ENCODE peak calls at places on chromosomes 13 and 19, in seven cellular contexts. One of them, this sample, is unnamed.

GRCh38 chr19:32873560-32873959 is 4.0 kb upstream of the SLC7A9 start:
- DNase-seq in tibial artery: peak; percentile 20
- DNase-seq in pancreas: no peak
- DNase-seq in uterus: no peak
- DNase-seq in right atrium auricular region: no peak
- DNase-seq in heart left ventricle: no peak
- DNase-seq in colonic mucosa: no peak
- DNase-seq in this sample: no peak

GRCh38 chr13:36814465-36814864 is 4.6 kb upstream of the RFXAP start:
- DNase-seq in right atrium auricular region: no peak
- DNase-seq in heart left ventricle: no peak
- DNase-seq in tibial artery: no peak
- DNase-seq in uterus: no peak
- DNase-seq in colonic mucosa: peak; percentile 27
- DNase-seq in pancreas: no peak
- DNase-seq in this sample: no peak

GRCh38 chr13:46380242-46380641 is 6.8 kb downstream of the RUBCNL start:
- DNase-seq in pancreas: no peak
- DNase-seq in colonic mucosa: no peak
- DNase-seq in uterus: no peak
- DNase-seq in heart left ventricle: no peak
- DNase-seq in right atrium auricular region: no peak
- DNase-seq in tibial artery: no peak
- DNase-seq in this sample: no peak

GRCh38 chr13:28204043-28204442 is 65.7 kb downstream of the PAN3 start:
- DNase-seq in pancreas: no peak
- DNase-seq in tibial artery: no peak
- DNase-seq in heart left ventricle: no peak
- DNase-seq in colonic mucosa: no peak
- DNase-seq in right atrium auricular region: no peak
- DNase-seq in uterus: no peak
- DNase-seq in this sample: no peak

GRCh38 chr19:52991021-52991420 is 22.7 kb upstream of the ERVV-1 start:
- DNase-seq in right atrium auricular region: no peak
- DNase-seq in tibial artery: no peak
- DNase-seq in pancreas: no peak
- DNase-seq in colonic mucosa: no peak
- DNase-seq in heart left ventricle: no peak
- DNase-seq in uterus: no peak
- DNase-seq in this sample: no peak

GRCh38 chr19:17070421-17070820 is 4.8 kb downstream of the HAUS8 start:
- DNase-seq in pancreas: no peak
- DNase-seq in right atrium auricular region: no peak
- DNase-seq in colonic mucosa: no peak
- DNase-seq in tibial artery: no peak
- DNase-seq in uterus: no peak
- DNase-seq in heart left ventricle: no peak
- DNase-seq in this sample: no peak

GRCh38 chr19:40433391-40434216 is 7.8 kb upstream of the SERTAD1 start:
- DNase-seq in tibial artery: peak; percentile 96
- DNase-seq in right atrium auricular region: peak; percentile 90
- DNase-seq in pancreas: peak; percentile 84
- DNase-seq in heart left ventricle: peak; percentile 94
- DNase-seq in uterus: peak; percentile 90
- DNase-seq in colonic mucosa: peak; percentile 93
- DNase-seq in this sample: peak; percentile 87

GRCh38 chr19:29663861-29664752 is 1.2 kb upstream of the PLEKHF1 start:
- DNase-seq in heart left ventricle: peak; percentile 19
- DNase-seq in right atrium auricular region: no peak
- DNase-seq in tibial artery: peak; percentile 69
- DNase-seq in pancreas: no peak
- DNase-seq in colonic mucosa: no peak
- DNase-seq in uterus: no peak
- DNase-seq in this sample: no peak

GRCh38 chr19:30068528-30069395 is 126.7 kb downstream of the URI1 start:
- DNase-seq in pancreas: no peak
- DNase-seq in uterus: no peak
- DNase-seq in right atrium auricular region: no peak
- DNase-seq in tibial artery: no peak
- DNase-seq in colonic mucosa: no peak
- DNase-seq in heart left ventricle: no peak
- DNase-seq in this sample: no peak

GRCh38 chr19:20247016-20247683 is 80.1 kb downstream of the ZNF486 start:
- DNase-seq in uterus: peak; percentile 56
- DNase-seq in heart left ventricle: no peak
- DNase-seq in tibial artery: no peak
- DNase-seq in pancreas: peak; percentile 70
- DNase-seq in right atrium auricular region: no peak
- DNase-seq in colonic mucosa: no peak
- DNase-seq in this sample: peak; percentile 53

GRCh38 chr19:45798995-45799517 is 6.4 kb upstream of the DMWD start:
- DNase-seq in tibial artery: no peak
- DNase-seq in colonic mucosa: no peak
- DNase-seq in pancreas: peak; percentile 79
- DNase-seq in uterus: peak; percentile 80
- DNase-seq in right atrium auricular region: peak; percentile 71
- DNase-seq in heart left ventricle: no peak
- DNase-seq in this sample: peak; percentile 59

GRCh38 chr19:19064811-19065745 is 1.3 kb downstream of the SLC25A42 start:
- DNase-seq in heart left ventricle: peak; percentile 48
- DNase-seq in pancreas: no peak
- DNase-seq in uterus: no peak
- DNase-seq in colonic mucosa: peak; percentile 47
- DNase-seq in right atrium auricular region: no peak
- DNase-seq in tibial artery: no peak
- DNase-seq in this sample: no peak

GRCh38 chr19:1913781-1914577 is 8.8 kb downstream of the ADAT3 start:
- DNase-seq in tibial artery: no peak
- DNase-seq in right atrium auricular region: no peak
- DNase-seq in uterus: no peak
- DNase-seq in pancreas: peak; percentile 85
- DNase-seq in colonic mucosa: no peak
- DNase-seq in heart left ventricle: no peak
- DNase-seq in this sample: no peak

GRCh38 chr13:99968521-99969367 is 2.8 kb downstream of the ZIC5 start:
- DNase-seq in right atrium auricular region: no peak
- DNase-seq in tibial artery: no peak
- DNase-seq in colonic mucosa: peak; percentile 58
- DNase-seq in uterus: no peak
- DNase-seq in pancreas: no peak
- DNase-seq in heart left ventricle: no peak
- DNase-seq in this sample: no peak

GRCh38 chr13:99352351-99353271 is 45.4 kb upstream of the GPR183 start:
- DNase-seq in pancreas: no peak
- DNase-seq in heart left ventricle: no peak
- DNase-seq in tibial artery: no peak
- DNase-seq in right atrium auricular region: no peak
- DNase-seq in uterus: no peak
- DNase-seq in colonic mucosa: no peak
- DNase-seq in this sample: no peak

GRCh38 chr19:41495589-41495988 is 52.6 kb downstream of the ERICH4 start:
- DNase-seq in colonic mucosa: no peak
- DNase-seq in heart left ventricle: no peak
- DNase-seq in uterus: no peak
- DNase-seq in pancreas: no peak
- DNase-seq in right atrium auricular region: no peak
- DNase-seq in tibial artery: no peak
- DNase-seq in this sample: no peak

GRCh38 chr13:103140001-103140671 is 73.9 kb upstream of the SLC10A2 start:
- DNase-seq in colonic mucosa: no peak
- DNase-seq in right atrium auricular region: no peak
- DNase-seq in tibial artery: no peak
- DNase-seq in heart left ventricle: no peak
- DNase-seq in uterus: no peak
- DNase-seq in pancreas: no peak
- DNase-seq in this sample: no peak

GRCh38 chr13:32917504-32917903 is 98.7 kb upstream of the KL start:
- DNase-seq in tibial artery: no peak
- DNase-seq in pancreas: no peak
- DNase-seq in heart left ventricle: no peak
- DNase-seq in uterus: no peak
- DNase-seq in right atrium auricular region: no peak
- DNase-seq in colonic mucosa: no peak
- DNase-seq in this sample: no peak

GRCh38 chr19:56138069-56138468 is 3.0 kb upstream of the ZNF444 start:
- DNase-seq in uterus: no peak
- DNase-seq in tibial artery: no peak
- DNase-seq in heart left ventricle: no peak
- DNase-seq in pancreas: peak; percentile 54
- DNase-seq in colonic mucosa: no peak
- DNase-seq in right atrium auricular region: no peak
- DNase-seq in this sample: no peak

GRCh38 chr13:105969761-105970160 is 565.7 kb downstream of the EFNB2 start:
- DNase-seq in pancreas: no peak
- DNase-seq in tibial artery: no peak
- DNase-seq in uterus: no peak
- DNase-seq in colonic mucosa: no peak
- DNase-seq in heart left ventricle: no peak
- DNase-seq in right atrium auricular region: no peak
- DNase-seq in this sample: no peak

GRCh38 chr19:15296353-15296752 is 36.0 kb downstream of the BRD4 start:
- DNase-seq in tibial artery: no peak
- DNase-seq in heart left ventricle: peak; percentile 73
- DNase-seq in uterus: no peak
- DNase-seq in right atrium auricular region: no peak
- DNase-seq in colonic mucosa: no peak
- DNase-seq in pancreas: no peak
- DNase-seq in this sample: no peak
- H3K4me1 ChIP-seq in tibial artery: peaks cover 99% of the 10 kb centered on the region
- H3K4me1 ChIP-seq in heart left ventricle: peaks cover 100% of the 10 kb centered on the region
- H3K4me1 ChIP-seq in uterus: peaks cover 22% of the 10 kb centered on the region
- H3K4me1 ChIP-seq in right atrium auricular region: no peaks in the 10 kb centered on the region
- H3K4me1 ChIP-seq in colonic mucosa: peaks cover 22% of the 10 kb centered on the region
- H3K4me1 ChIP-seq in pancreas: peaks cover 64% of the 10 kb centered on the region
- H3K4me1 ChIP-seq in this sample: peaks cover 52% of the 10 kb centered on the region

DNA sequence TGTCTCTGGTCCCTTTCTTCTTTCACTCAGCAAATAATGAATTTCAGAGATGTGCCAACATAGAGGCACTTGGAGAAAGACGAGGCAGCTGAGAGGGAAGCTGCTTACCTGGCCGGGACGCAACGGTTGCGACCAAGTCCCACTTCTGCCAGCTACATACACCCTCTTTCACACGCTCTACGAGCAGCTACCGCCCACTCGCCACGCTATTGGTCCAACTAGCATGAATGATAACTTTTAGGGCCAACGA is 773 bp upstream of the CNOT3 start:
- DNase-seq in colonic mucosa: no peak
- DNase-seq in right atrium auricular region: no peak
- DNase-seq in pancreas: no peak
- DNase-seq in uterus: no peak
- DNase-seq in tibial artery: no peak
- DNase-seq in heart left ventricle: no peak
- DNase-seq in this sample: no peak
- TF ChIP-seq CTCF in colonic mucosa: no peak
- TF ChIP-seq CTCF in right atrium auricular region: no peak
- TF ChIP-seq CTCF in pancreas: no peak
- TF ChIP-seq CTCF in uterus: no peak
- TF ChIP-seq CTCF in tibial artery: no peak
- TF ChIP-seq CTCF in heart left ventricle: no peak
- TF ChIP-seq CTCF in this sample: no peak

GRCh38 chr19:44002566-44003460 is at the start of gene ZNF230:
- DNase-seq in right atrium auricular region: peak; percentile 93
- DNase-seq in uterus: peak; percentile 95
- DNase-seq in pancreas: peak; percentile 93
- DNase-seq in tibial artery: peak; percentile 95
- DNase-seq in colonic mucosa: peak; percentile 95
- DNase-seq in heart left ventricle: peak; percentile 95
- DNase-seq in this sample: peak; percentile 95
- H3K4me1 ChIP-seq in right atrium auricular region: no peaks in the 10 kb centered on the region
- H3K4me1 ChIP-seq in uterus: no peaks in the 10 kb centered on the region
- H3K4me1 ChIP-seq in pancreas: peaks cover 11% of the 10 kb centered on the region
- H3K4me1 ChIP-seq in tibial artery: peaks cover 16% of the 10 kb centered on the region
- H3K4me1 ChIP-seq in colonic mucosa: no peaks in the 10 kb centered on the region
- H3K4me1 ChIP-seq in heart left ventricle: peaks cover 28% of the 10 kb centered on the region
- H3K4me1 ChIP-seq in this sample: peaks cover 6% of the 10 kb centered on the region

GRCh38 chr13:91647361-91647970 is 249.0 kb downstream of the GPC5 start:
- DNase-seq in uterus: no peak
- DNase-seq in heart left ventricle: peak; percentile 18
- DNase-seq in pancreas: peak; percentile 9
- DNase-seq in right atrium auricular region: no peak
- DNase-seq in tibial artery: no peak
- DNase-seq in colonic mucosa: peak; percentile 18
- DNase-seq in this sample: no peak
- TF ChIP-seq CTCF in uterus: no peak
- TF ChIP-seq CTCF in heart left ventricle: no peak
- TF ChIP-seq CTCF in pancreas: peak; percentile 13
- TF ChIP-seq CTCF in right atrium auricular region: peak; percentile 44
- TF ChIP-seq CTCF in tibial artery: no peak
- TF ChIP-seq CTCF in colonic mucosa: peak; percentile 32
- TF ChIP-seq CTCF in this sample: no peak

GRCh38 chr19:48094129-48094842 is 16.3 kb downstream of the PLA2G4C start:
- DNase-seq in uterus: no peak
- DNase-seq in right atrium auricular region: no peak
- DNase-seq in pancreas: no peak
- DNase-seq in heart left ventricle: no peak
- DNase-seq in tibial artery: no peak
- DNase-seq in colonic mucosa: no peak
- DNase-seq in this sample: no peak

GRCh38 chr19:48094843-48095203 is 15.8 kb downstream of the PLA2G4C start:
- DNase-seq in heart left ventricle: no peak
- DNase-seq in right atrium auricular region: no peak
- DNase-seq in tibial artery: no peak
- DNase-seq in uterus: no peak
- DNase-seq in colonic mucosa: no peak
- DNase-seq in pancreas: no peak
- DNase-seq in this sample: no peak

GRCh38 chr19:48090281-48090802 is 20.3 kb downstream of the PLA2G4C start:
- DNase-seq in colonic mucosa: peak; percentile 26
- DNase-seq in tibial artery: no peak
- DNase-seq in uterus: no peak
- DNase-seq in pancreas: no peak
- DNase-seq in heart left ventricle: no peak
- DNase-seq in right atrium auricular region: no peak
- DNase-seq in this sample: no peak

GRCh38 chr19:48095637-48096175 is 14.9 kb downstream of the PLA2G4C start:
- DNase-seq in uterus: no peak
- DNase-seq in right atrium auricular region: no peak
- DNase-seq in tibial artery: no peak
- DNase-seq in pancreas: no peak
- DNase-seq in heart left ventricle: no peak
- DNase-seq in colonic mucosa: no peak
- DNase-seq in this sample: no peak
- H3K4me1 ChIP-seq in uterus: no peaks in the 10 kb centered on the region
- H3K4me1 ChIP-seq in right atrium auricular region: no peaks in the 10 kb centered on the region
- H3K4me1 ChIP-seq in tibial artery: no peaks in the 10 kb centered on the region
- H3K4me1 ChIP-seq in pancreas: no peaks in the 10 kb centered on the region
- H3K4me1 ChIP-seq in heart left ventricle: no peaks in the 10 kb centered on the region
- H3K4me1 ChIP-seq in colonic mucosa: no peaks in the 10 kb centered on the region
- H3K4me1 ChIP-seq in this sample: no peaks in the 10 kb centered on the region